ENCODE peak calls at places on chromosomes 13 and 19, in eight cellular contexts. O is stimulated activated CD4-positive, alpha-beta T cell treated with anti-CD3 and anti-CD28 coated beads, Interleukin-12 subunit alpha, Interleukin-12 subunit beta, amount 100 ng/mL, for 24 hours; E is smooth muscle cell of the brain vasculature; N is NCI-H748 treated with DMSO at 0.1 percent for 48 hours; H is NCI-H345; C is WTC11; T is B cell; L is psoas muscle. Q is an unnamed sample.

GRCh38 chr19:37914908-37915307 is 7.9 kb downstream of the SIPA1L3 start:
- DNase-seq in O (no peak), E (no peak), N (no peak), H (no peak), C (no peak), T (peak), L (no peak), Q (no peak)

GRCh38 chr13:24161010-24161775 is 673 bp downstream of the SPATA13 start:
- DNase-seq in O (peak), E (no peak), N (peak), H (peak), C (peak), T (no peak), L (peak), Q (peak)

GRCh38 chr19:48933382-48933932 is at the start of gene DHDH:
- DNase-seq in O (peak), E (no peak), N (peak), H (peak), C (peak), T (peak), L (peak), Q (peak)

GRCh38 chr19:45512881-45513483 is 5.7 kb downstream of the VASP start:
- DNase-seq in O (no peak), E (no peak), N (no peak), H (no peak), C (no peak), T (peak), L (no peak), Q (no peak)

GRCh38 chr13:110944121-110944967 is 29.5 kb upstream of the ANKRD10 start:
- DNase-seq in O (no peak), E (peak), N (peak), H (no peak), C (peak), T (no peak), L (peak), Q (no peak)

GRCh38 chr13:102236830-102237621 is 164.8 kb downstream of the FGF14 start:
- DNase-seq in O (no peak), E (no peak), N (no peak), H (peak), C (no peak), T (no peak), L (no peak), Q (no peak)

GRCh38 chr13:94335786-94336357 is 143.6 kb downstream of the DCT start:
- DNase-seq in O (no peak), E (no peak), N (no peak), H (no peak), C (no peak), T (no peak), L (no peak), Q (no peak)

GRCh38 chr13:113560645-113561416 is 23.7 kb upstream of the TFDP1 start:
- DNase-seq in O (no peak), E (no peak), N (no peak), H (no peak), C (no peak), T (no peak), L (no peak), Q (no peak)

GRCh38 chr13:78657699-78658629 is 991 bp downstream of the OBI1 start:
- DNase-seq in O (no peak), E (no peak), N (peak), H (no peak), C (no peak), T (peak), L (no peak), Q (no peak)

GRCh38 chr13:102405499-102406079 is 3.7 kb upstream of the FGF14 start:
- DNase-seq in O (no peak), E (no peak), N (no peak), H (no peak), C (peak), T (no peak), L (no peak), Q (no peak)

Q was measured in upper lobe of left lung.